ENCODE peak calls at places on chromosomes 4 and X, in five cellular contexts. V, E, O, J and I are unnamed samples.

GRCh38 chrX:103398321-103398937 is 22.1 kb downstream of the BEX3 start:
- DNase-seq in V (no peak), E (peak), O (no peak), J (peak), I (no peak)

GRCh38 chrX:112081781-112082482 is 644 bp downstream of the TRPC5 start:
- DNase-seq in V (no peak), E (no peak), O (no peak), J (no peak), I (no peak)

GRCh38 chrX:115413246-115413878 is 123.8 kb downstream of the LUZP4 start:
- DNase-seq in V (no peak), E (no peak), O (no peak), J (peak), I (no peak)

GRCh38 chr4:47531241-47531953 is 46.3 kb downstream of the ATP10D start:
- DNase-seq in V (peak), E (no peak), O (peak), J (peak), I (peak)

GRCh38 chr4:123603165-123603564 is 206.6 kb downstream of the SPRY1 start:
- DNase-seq in V (no peak), E (peak), O (no peak), J (peak), I (no peak)

GRCh38 chr4:186666252-186666651 is 57.4 kb downstream of the FAT1 start:
- DNase-seq in V (no peak), E (no peak), O (no peak), J (no peak), I (no peak)

GRCh38 chr4:112552668-112553067 is 36.7 kb upstream of the NEUROG2 start:
- DNase-seq in V (no peak), E (peak), O (peak), J (peak), I (peak)

GRCh38 chrX:38970845-38971244 is 169.6 kb downstream of the MID1IP1 start:
- DNase-seq in V (no peak), E (no peak), O (no peak), J (no peak), I (no peak)

GRCh38 chr4:168917150-168917779 is 92.8 kb downstream of the CBR4 start:
- DNase-seq in V (peak), E (no peak), O (no peak), J (peak), I (peak)

GRCh38 chr4:139455187-139455586 is 1.3 kb downstream of the RAB33B start:
- DNase-seq in V (no peak), E (no peak), O (no peak), J (no peak), I (no peak)

GRCh38 chrX:23497919-23498318 is 163.3 kb downstream of the PTCHD1 start:
- DNase-seq in V (no peak), E (no peak), O (no peak), J (no peak), I (no peak)

GRCh38 chr4:150119492-150119891 is 41.2 kb downstream of the DCLK2 start:
- DNase-seq in V (no peak), E (no peak), O (no peak), J (peak), I (no peak)

GRCh38 chr4:181952478-181952877 is 290.7 kb upstream of the TENM3 start:
- DNase-seq in V (no peak), E (peak), O (peak), J (peak), I (peak)

GRCh38 chr4:17450431-17450830 is 61.5 kb downstream of the QDPR start:
- DNase-seq in V (no peak), E (no peak), O (no peak), J (no peak), I (no peak)

GRCh38 chr4:48173055-48173991 is 39.3 kb upstream of the TXK start:
- DNase-seq in V (no peak), E (no peak), O (peak), J (peak), I (peak)

GRCh38 chr4:68724426-68724825 is 54.0 kb upstream of the UGT2B15 start:
- DNase-seq in V (no peak), E (no peak), O (no peak), J (no peak), I (no peak)

GRCh38 chr4:144714166-144714565 is 68.2 kb downstream of the HHIP start:
- DNase-seq in V (no peak), E (no peak), O (no peak), J (peak), I (no peak)

GRCh38 chr4:84258905-84259830 is 239.9 kb downstream of the NKX6-1 start:
- DNase-seq in V (no peak), E (peak), O (no peak), J (peak), I (peak)

DNA sequence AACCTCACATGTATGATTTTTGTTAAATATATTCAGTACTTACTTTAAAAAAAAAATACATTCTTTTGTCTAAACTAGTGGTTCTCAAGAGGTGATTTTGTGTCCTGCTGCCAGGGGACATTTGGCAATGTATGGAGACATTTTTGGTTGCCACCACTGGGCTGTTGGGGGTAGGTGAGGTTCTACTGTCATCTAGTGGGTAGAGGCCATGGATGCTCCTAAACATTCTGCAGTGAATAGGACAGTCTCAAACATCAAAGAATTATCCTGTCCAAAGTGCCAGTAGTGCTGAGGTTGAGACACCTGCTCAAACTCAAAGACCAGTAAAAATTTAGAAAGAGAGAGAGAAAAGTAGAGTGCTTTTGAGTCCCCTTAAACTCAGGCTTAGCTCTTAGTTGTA is 32.9 kb upstream of the PGM2 start:
- DNase-seq in V (no peak), E (peak), O (no peak), J (no peak), I (no peak)
- TF ChIP-seq CTCF in V (peak), E (no peak), O (peak), J (peak), I (peak)

GRCh38 chr4:8818063-8818881 is 53.4 kb downstream of the HMX1 start:
- DNase-seq in V (no peak), E (no peak), O (no peak), J (no peak), I (no peak)

GRCh38 chr4:8819019-8819418 is 52.6 kb downstream of the HMX1 start:
- DNase-seq in V (no peak), E (no peak), O (no peak), J (no peak), I (no peak)

GRCh38 chr4:8821151-8821950 is 50.3 kb downstream of the HMX1 start:
- DNase-seq in V (no peak), E (no peak), O (no peak), J (no peak), I (no peak)

GRCh38 chr4:8820178-8821102 is 51.2 kb downstream of the HMX1 start:
- DNase-seq in V (no peak), E (no peak), O (no peak), J (no peak), I (no peak)

GRCh38 chr4:8819421-8820177 is 52.0 kb downstream of the HMX1 start:
- DNase-seq in V (no peak), E (no peak), O (no peak), J (no peak), I (no peak)
- TF ChIP-seq CTCF in V (no peak), E (no peak), O (no peak), J (no peak), I (no peak)

DNA sequence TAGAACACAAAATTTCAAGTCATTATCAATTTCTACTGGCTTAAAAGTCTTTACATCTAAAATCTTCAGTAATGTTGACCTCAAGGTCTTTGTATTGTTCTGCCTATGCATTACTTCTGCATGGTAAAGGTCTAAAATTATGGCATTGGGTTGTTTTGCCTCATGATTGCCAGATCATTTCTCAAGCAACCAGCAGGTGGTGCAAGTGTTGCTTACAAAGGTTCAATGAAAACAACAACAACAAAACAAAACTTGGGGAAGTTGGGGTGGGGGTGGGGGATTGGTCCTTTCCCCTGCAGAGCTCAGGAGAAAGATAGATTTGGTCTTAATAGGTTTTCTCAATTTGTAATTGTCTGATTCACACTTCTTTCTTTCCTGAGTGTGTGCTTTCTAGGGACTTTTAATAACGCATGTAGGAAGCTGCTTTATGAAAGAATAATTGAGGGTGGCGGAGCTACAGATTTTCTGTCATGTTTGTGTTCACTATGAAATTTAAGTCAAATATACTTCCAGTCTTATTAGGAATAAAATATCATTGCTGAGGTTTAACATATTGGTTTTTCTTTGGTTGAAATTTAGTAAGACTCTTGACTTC is 145.1 kb downstream of the COL4A5 start:
- DNase-seq in V (peak), E (peak), O (no peak), J (no peak), I (no peak)
- TF ChIP-seq CTCF in V (peak), E (peak), O (peak), J (peak), I (peak)

GRCh38 chrX:49233176-49233575 is at the start of gene CACNA1F:
- DNase-seq in V (no peak), E (no peak), O (no peak), J (no peak), I (no peak)

GRCh38 chrX:49233887-49234555 is 881 bp upstream of the CACNA1F start:
- DNase-seq in V (no peak), E (no peak), O (no peak), J (no peak), I (no peak)

GRCh38 chrX:49238735-49239134 is 3.5 kb downstream of the CCDC22 start:
- DNase-seq in V (no peak), E (no peak), O (no peak), J (no peak), I (no peak)

GRCh38 chrX:49232525-49232924 is 615 bp downstream of the CACNA1F start:
- DNase-seq in V (no peak), E (no peak), O (no peak), J (no peak), I (no peak)

DNA sequence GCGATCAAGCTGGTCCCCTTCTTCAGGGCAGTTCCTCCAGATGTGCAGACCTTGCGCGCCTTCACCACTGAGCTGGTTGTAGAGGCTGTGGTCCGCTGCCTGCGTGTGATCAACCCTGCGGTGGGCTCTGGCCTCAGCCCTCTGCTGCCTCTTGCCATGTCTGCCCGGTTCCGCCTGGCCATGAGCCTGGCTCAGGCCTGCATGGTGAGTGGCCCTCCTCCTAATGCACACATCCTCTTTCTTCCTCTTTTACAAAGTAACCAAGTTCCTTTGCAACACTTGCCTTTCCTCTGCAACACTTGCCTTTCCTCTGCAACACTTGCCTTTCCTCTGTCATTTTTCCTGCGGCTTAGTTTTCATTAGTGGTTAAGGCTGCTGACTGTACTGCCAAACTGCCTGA is 1.8 kb downstream of the CCDC22 start:
- DNase-seq in V (no peak), E (no peak), O (no peak), J (no peak), I (no peak)
- TF ChIP-seq CTCF in V (no peak), E (no peak), O (no peak), J (no peak), I (no peak)

GRCh38 chrX:123732679-123733363 is at the start of gene THOC2:
- DNase-seq in V (peak), E (peak), O (peak), J (peak), I (peak)
- TF ChIP-seq CTCF in V (peak), E (no peak), O (peak), J (peak), I (peak)

GRCh38 chr4:7723625-7724024 is 216.0 kb downstream of the AFAP1 start:
- DNase-seq in V (no peak), E (no peak), O (no peak), J (no peak), I (no peak)

GRCh38 chr4:7722716-7723115 is 216.9 kb downstream of the AFAP1 start:
- DNase-seq in V (no peak), E (no peak), O (no peak), J (no peak), I (no peak)

GRCh38 chr4:7725951-7726350 is 213.7 kb downstream of the AFAP1 start:
- DNase-seq in V (no peak), E (no peak), O (no peak), J (peak), I (no peak)

GRCh38 chr4:7719354-7720174 is 220.1 kb downstream of the AFAP1 start:
- DNase-seq in V (peak), E (peak), O (no peak), J (peak), I (no peak)

GRCh38 chr4:7721984-7722551 is 217.6 kb downstream of the AFAP1 start:
- DNase-seq in V (no peak), E (peak), O (no peak), J (no peak), I (no peak)
- TF ChIP-seq CTCF in V (peak), E (peak), O (peak), J (peak), I (peak)

DNA sequence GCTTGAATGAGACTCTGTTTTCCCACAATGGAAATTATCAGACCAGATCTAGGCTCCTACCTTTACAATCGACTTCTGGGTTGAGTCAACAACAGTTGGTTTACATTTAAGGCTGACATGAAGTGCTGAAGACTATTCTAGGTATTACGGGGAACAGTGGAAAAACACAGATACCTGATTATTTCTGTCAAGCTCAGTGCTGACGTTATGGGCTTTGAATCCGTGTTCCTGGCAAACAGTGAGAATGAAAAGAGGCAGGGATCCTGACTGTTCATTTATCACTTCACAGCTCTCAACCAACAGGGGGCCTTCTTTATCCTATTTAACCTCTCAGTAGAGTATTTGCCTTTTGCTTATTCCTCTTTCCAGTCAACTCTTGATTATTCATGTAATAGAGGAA is 43.1 kb downstream of the TMEM164 start:
- DNase-seq in V (no peak), E (no peak), O (no peak), J (no peak), I (no peak)
- TF ChIP-seq CTCF in V (peak), E (no peak), O (no peak), J (peak), I (no peak)